ENCODE peak calls at places on chromosomes 7 and 10, in ten cellular contexts. V is lower leg skin, K is fibroblast of mammary gland, O is fibroblast of lung, M is fibroblast of the aortic adventitia, T is uterus, E is RWPE2, Q is GM06990, X is NB4, S is HepG2. P is an unnamed sample.

GRCh38 chr7:2575733-2576350 is 17.1 kb downstream of the IQCE start:
- DNase-seq in V (no peak), K (peak), O (no peak), M (no peak), T (no peak), E (no peak), Q (no peak), X (no peak), S (no peak), P (no peak)

GRCh38 chr10:129897851-129898463 is 66.1 kb downstream of the EBF3 start:
- DNase-seq in V (no peak), K (no peak), O (no peak), M (no peak), T (no peak), E (no peak), Q (no peak), X (no peak), S (no peak), P (no peak)

GRCh38 chr7:98458090-98458875 is 57.4 kb upstream of the BAIAP2L1 start:
- DNase-seq in V (no peak), K (no peak), O (no peak), M (no peak), T (no peak), E (no peak), Q (no peak), X (no peak), S (no peak), P (no peak)

GRCh38 chr10:12420530-12421117 is 71.3 kb downstream of the CAMK1D start:
- DNase-seq in V (no peak), K (no peak), O (no peak), M (no peak), T (no peak), E (no peak), Q (no peak), X (no peak), S (no peak), P (no peak)

GRCh38 chr10:132363921-132364593 is 32.1 kb downstream of the LRRC27 start:
- DNase-seq in V (peak), K (peak), O (no peak), M (no peak), T (no peak), E (no peak), Q (no peak), X (peak), S (peak), P (no peak)

GRCh38 chr7:74334026-74334425 is 44.8 kb downstream of the CLIP2 start:
- DNase-seq in V (no peak), K (peak), O (no peak), M (peak), T (no peak), E (no peak), Q (no peak), X (no peak), S (no peak), P (no peak)

GRCh38 chr10:24603333-24603732 is 120.4 kb downstream of the ARHGAP21 start:
- DNase-seq in V (no peak), K (peak), O (peak), M (peak), T (no peak), E (no peak), Q (no peak), X (no peak), S (no peak), P (no peak)

GRCh38 chr7:129435414-129435829 is 1.2 kb downstream of the STRIP2 start:
- DNase-seq in V (no peak), K (no peak), O (no peak), M (no peak), T (no peak), E (no peak), Q (no peak), X (no peak), S (no peak), P (no peak)

GRCh38 chr7:141001122-141001521 is 13.6 kb downstream of the MRPS33 start:
- DNase-seq in V (no peak), K (no peak), O (no peak), M (no peak), T (no peak), E (no peak), Q (no peak), X (no peak), S (no peak), P (no peak)

GRCh38 chr7:55558962-55559920 is 13.1 kb downstream of the VOPP1 start:
- DNase-seq in V (no peak), K (no peak), O (no peak), M (no peak), T (no peak), E (no peak), Q (no peak), X (no peak), S (no peak), P (no peak)

GRCh38 chr10:71244638-71245419 is 32.5 kb downstream of the UNC5B start:
- DNase-seq in V (peak), K (peak), O (peak), M (peak), T (peak), E (no peak), Q (no peak), X (no peak), S (no peak), P (peak)

GRCh38 chr10:97520978-97521761 is 22.4 kb downstream of the UBTD1 start:
- DNase-seq in V (no peak), K (no peak), O (no peak), M (no peak), T (no peak), E (no peak), Q (no peak), X (no peak), S (no peak), P (no peak)

GRCh38 chr7:65325793-65326432 is 47.7 kb upstream of the ZNF92 start:
- DNase-seq in V (no peak), K (no peak), O (peak), M (no peak), T (no peak), E (no peak), Q (no peak), X (peak), S (no peak), P (no peak)

GRCh38 chr10:33330543-33331019 is 3.9 kb downstream of the NRP1 start:
- DNase-seq in V (peak), K (peak), O (peak), M (peak), T (peak), E (no peak), Q (no peak), X (peak), S (peak), P (peak)
- H3K4me3 ChIP-seq in V (no peak), K (peak), O (peak), M (peak), T (peak), E (peak), Q (no peak), X (no peak), S (peak), P (peak)

DNA sequence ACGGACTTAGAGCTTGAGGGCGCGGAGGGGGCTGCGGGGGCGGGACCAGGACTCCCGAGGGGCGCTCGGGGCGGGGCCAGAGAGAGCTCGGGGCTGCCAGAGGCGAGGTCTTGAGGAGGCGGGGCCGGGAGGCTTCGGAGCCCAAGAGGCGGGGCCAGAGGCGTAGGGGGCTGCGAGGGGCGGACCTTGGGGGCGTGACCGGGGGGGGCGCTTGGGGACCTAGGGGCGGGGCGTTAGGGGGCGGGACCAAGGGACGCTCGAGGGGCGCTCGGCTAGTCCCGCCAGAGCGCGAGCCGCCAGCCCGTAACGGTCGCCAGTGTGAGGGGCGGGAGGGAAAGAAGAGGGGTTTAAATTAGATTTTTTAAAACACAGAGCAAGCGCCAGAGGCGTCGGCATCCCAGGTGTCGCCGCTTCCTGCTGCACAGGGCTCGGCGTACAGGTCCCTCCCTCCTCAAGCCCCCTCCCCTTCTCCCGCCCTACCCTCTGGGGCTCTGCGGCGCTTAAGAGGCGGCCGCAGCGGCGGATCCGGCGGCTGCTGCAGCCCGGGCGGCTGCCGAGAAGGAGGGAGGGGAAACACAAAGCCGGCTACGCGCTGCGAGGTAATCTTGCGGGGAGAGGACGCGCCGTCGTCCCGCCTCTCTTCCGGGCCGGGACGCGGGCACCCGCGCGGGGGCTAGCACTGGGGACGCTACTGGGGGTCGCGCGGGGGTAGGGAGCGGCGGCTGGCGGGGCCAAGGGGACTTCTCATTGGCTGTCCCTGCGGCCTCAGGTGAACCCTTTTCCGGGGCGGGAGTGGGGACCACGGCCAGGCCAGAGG is at the start of gene ADD3:
- DNase-seq in V (peak), K (peak), O (peak), M (peak), T (peak), E (peak), Q (peak), X (peak), S (peak), P (peak)
- TF ChIP-seq CTCF in V (no peak), K (no peak), O (no peak), M (no peak), T (no peak), E (no peak), Q (no peak), X (no peak), S (no peak), P (no peak)

DNA sequence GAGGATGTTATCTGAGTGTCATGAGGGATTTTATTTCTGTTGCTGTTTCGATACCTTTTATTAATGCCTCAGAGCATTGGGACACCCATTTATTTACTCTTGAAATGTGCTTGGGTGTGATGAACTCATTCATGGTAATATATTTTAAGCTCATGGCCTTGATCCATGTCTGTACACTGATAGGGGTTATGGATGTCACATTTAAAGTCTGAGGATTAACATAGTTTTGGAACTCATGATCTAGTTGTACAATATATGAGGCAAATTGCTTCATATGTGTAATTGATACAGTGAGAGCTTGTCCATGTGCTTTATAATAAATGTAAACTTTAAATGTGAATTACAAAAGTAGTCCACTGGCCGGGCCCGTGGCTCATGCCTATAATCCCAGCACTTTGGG is 23.0 kb upstream of the ZRANB1 start:
- DNase-seq in V (no peak), K (peak), O (peak), M (peak), T (no peak), E (no peak), Q (no peak), X (no peak), S (no peak), P (no peak)
- H3K4me3 ChIP-seq in V (no peak), K (peak), O (peak), M (peak), T (peak), E (peak), Q (no peak), X (peak), S (peak), P (peak)

GRCh38 chr10:3217853-3218252 is 45.3 kb upstream of the PITRM1 start:
- DNase-seq in V (no peak), K (no peak), O (no peak), M (no peak), T (no peak), E (no peak), Q (no peak), X (no peak), S (no peak), P (no peak)

GRCh38 chr10:3225589-3225988 is 53.0 kb upstream of the PITRM1 start:
- DNase-seq in V (no peak), K (peak), O (peak), M (peak), T (no peak), E (no peak), Q (no peak), X (no peak), S (no peak), P (no peak)

GRCh38 chr10:3220853-3221252 is 48.3 kb upstream of the PITRM1 start:
- DNase-seq in V (no peak), K (peak), O (no peak), M (no peak), T (no peak), E (no peak), Q (no peak), X (no peak), S (no peak), P (no peak)

GRCh38 chr10:3224241-3224640 is 51.7 kb upstream of the PITRM1 start:
- DNase-seq in V (no peak), K (no peak), O (no peak), M (no peak), T (no peak), E (no peak), Q (no peak), X (no peak), S (no peak), P (no peak)

GRCh38 chr10:3222068-3222467 is 49.5 kb upstream of the PITRM1 start:
- DNase-seq in V (no peak), K (peak), O (peak), M (no peak), T (no peak), E (no peak), Q (no peak), X (peak), S (no peak), P (no peak)
- TF ChIP-seq CTCF in V (no peak), K (peak), O (peak), M (no peak), T (no peak), E (no peak), Q (peak), X (peak), S (peak), P (peak)

GRCh38 chr10:93566435-93567276 is at the start of gene FFAR4:
- DNase-seq in V (no peak), K (no peak), O (no peak), M (no peak), T (no peak), E (no peak), Q (no peak), X (peak), S (no peak), P (no peak)
- H3K4me3 ChIP-seq in V (no peak), K (no peak), O (no peak), M (no peak), T (no peak), E (peak), Q (no peak), X (peak), S (no peak), P (no peak)